ENCODE peak calls at places on chromosomes 7 and 10, in six cellular contexts. K is thoracic aorta; U is CD8-positive, alpha-beta T cell; O is bronchial epithelial cell; Q is small intestine; D is prostate gland. M is an unnamed sample.

GRCh38 chr7:108094933-108095710 is 35.0 kb downstream of the LAMB4 start:
- DNase-seq in K (peak), U (no peak), O (peak), Q (peak), D (peak), M (peak)

GRCh38 chr7:28230273-28230672 is 49.7 kb upstream of the JAZF1 start:
- DNase-seq in K (no peak), U (no peak), O (no peak), Q (peak), D (no peak), M (no peak)

GRCh38 chr10:83367036-83367435 is 772.3 kb upstream of the GHITM start:
- DNase-seq in K (no peak), U (no peak), O (no peak), Q (no peak), D (no peak), M (no peak)

GRCh38 chr7:7595451-7595850 is 28.8 kb downstream of the MIOS start:
- DNase-seq in K (no peak), U (no peak), O (peak), Q (peak), D (no peak), M (peak)

GRCh38 chr10:73840403-73841301 is 29.3 kb upstream of the NDST2 start:
- DNase-seq in K (no peak), U (no peak), O (no peak), Q (no peak), D (no peak), M (no peak)

GRCh38 chr10:132606536-132607316 is 69.1 kb downstream of the INPP5A start:
- DNase-seq in K (no peak), U (no peak), O (no peak), Q (no peak), D (no peak), M (peak)

GRCh38 chr10:126001579-126001978 is 105.2 kb downstream of the FANK1 start:
- DNase-seq in K (no peak), U (no peak), O (no peak), Q (no peak), D (no peak), M (peak)

GRCh38 chr10:126014309-126014708 is 117.9 kb downstream of the FANK1 start:
- DNase-seq in K (no peak), U (no peak), O (peak), Q (no peak), D (no peak), M (peak)

GRCh38 chr7:50197547-50197946 is 104.5 kb upstream of the ZPBP start:
- DNase-seq in K (no peak), U (peak), O (no peak), Q (no peak), D (no peak), M (no peak)

GRCh38 chr10:127194598-127194997 is 1.8 kb downstream of the INSYN2A start:
- DNase-seq in K (no peak), U (no peak), O (no peak), Q (no peak), D (no peak), M (no peak)

GRCh38 chr10:87696922-87697714 is 37.4 kb downstream of the PAPSS2 start:
- DNase-seq in K (no peak), U (no peak), O (no peak), Q (peak), D (no peak), M (no peak)

GRCh38 chr10:112754001-112754411 is 196.0 kb upstream of the TCF7L2 start:
- DNase-seq in K (no peak), U (no peak), O (peak), Q (no peak), D (no peak), M (peak)

GRCh38 chr10:7789390-7789789 is 1.4 kb downstream of the ATP5F1C start:
- DNase-seq in K (no peak), U (no peak), O (peak), Q (peak), D (no peak), M (peak)

GRCh38 chr10:26550774-26551526 is 112.8 kb downstream of the APBB1IP start:
- DNase-seq in K (no peak), U (no peak), O (peak), Q (peak), D (no peak), M (no peak)

GRCh38 chr7:159096736-159097581 is 47.7 kb downstream of the VIPR2 start:
- DNase-seq in K (peak), U (peak), O (no peak), Q (no peak), D (no peak), M (no peak)

GRCh38 chr10:80474920-80475319 is 20.8 kb downstream of the TSPAN14 start:
- DNase-seq in K (no peak), U (no peak), O (no peak), Q (no peak), D (no peak), M (no peak)

GRCh38 chr10:29563420-29564035 is 71.2 kb downstream of the SVIL start:
- DNase-seq in K (no peak), U (no peak), O (no peak), Q (no peak), D (no peak), M (no peak)

GRCh38 chr10:78307576-78307975 is 273.9 kb downstream of the RPS24 start:
- DNase-seq in K (no peak), U (no peak), O (no peak), Q (no peak), D (peak), M (no peak)

GRCh38 chr7:74070619-74070920 is 13.0 kb upstream of the LIMK1 start:
- DNase-seq in K (no peak), U (no peak), O (no peak), Q (no peak), D (no peak), M (no peak)

GRCh38 chr10:33331020-33331557 is 3.4 kb downstream of the NRP1 start:
- DNase-seq in K (no peak), U (no peak), O (no peak), Q (no peak), D (no peak), M (no peak)
- H3K4me3 ChIP-seq in K (peak), U (no peak), O (no peak), Q (no peak), D (no peak), M (peak)

DNA sequence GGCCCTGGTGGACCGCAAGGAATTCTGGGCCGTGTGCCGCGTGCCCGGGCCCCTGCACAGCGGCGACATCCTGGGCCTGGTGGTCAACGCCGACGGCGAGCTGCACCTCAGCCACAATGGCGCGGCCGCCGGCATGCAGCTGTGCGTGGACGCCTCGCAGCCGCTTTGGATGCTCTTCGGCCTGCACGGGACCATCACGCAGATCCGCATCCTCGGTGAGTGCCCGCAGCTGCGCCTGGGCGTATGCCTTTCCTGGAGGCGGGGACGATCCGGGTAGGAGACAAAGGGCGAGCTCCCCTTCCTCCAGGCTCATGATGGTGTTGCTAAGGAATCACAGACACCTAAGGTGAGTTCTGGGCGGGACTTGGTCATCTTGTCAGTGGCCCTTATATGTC is 91.5 kb downstream of the NEURL1 start:
- DNase-seq in K (no peak), U (no peak), O (no peak), Q (no peak), D (no peak), M (no peak)
- H3K4me3 ChIP-seq in K (peak), U (peak), O (no peak), Q (no peak), D (no peak), M (no peak)

GRCh38 chr7:11548532-11548931 is 283.5 kb downstream of the THSD7A start:
- DNase-seq in K (no peak), U (no peak), O (peak), Q (no peak), D (no peak), M (peak)

GRCh38 chr7:11557627-11558026 is 274.4 kb downstream of the THSD7A start:
- DNase-seq in K (no peak), U (no peak), O (peak), Q (peak), D (no peak), M (peak)

GRCh38 chr7:11551470-11551869 is 280.5 kb downstream of the THSD7A start:
- DNase-seq in K (no peak), U (no peak), O (no peak), Q (no peak), D (no peak), M (peak)

DNA sequence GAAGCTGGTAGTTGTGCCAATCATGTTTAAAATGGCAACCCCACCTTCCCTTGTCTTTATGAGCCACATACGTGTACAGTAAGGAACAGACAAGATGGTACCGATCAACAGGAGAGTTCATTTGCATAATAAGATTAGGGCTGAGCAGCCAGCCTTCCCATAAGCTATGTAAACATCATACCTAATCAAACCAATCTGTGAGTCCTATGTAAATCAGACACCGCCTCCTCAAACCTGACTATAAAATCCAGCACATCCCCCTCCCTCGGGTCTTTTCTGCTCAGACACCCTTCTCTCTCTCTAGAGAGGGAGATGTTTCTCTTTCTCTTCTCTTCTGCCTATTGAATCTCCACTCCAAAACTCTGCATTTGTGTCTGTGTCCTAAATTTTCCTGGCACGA is 279.3 kb downstream of the THSD7A start:
- DNase-seq in K (no peak), U (no peak), O (no peak), Q (no peak), D (no peak), M (no peak)
- H3K4me3 ChIP-seq in K (no peak), U (no peak), O (no peak), Q (no peak), D (no peak), M (no peak)

GRCh38 chr7:151187409-151188251 is 580 bp upstream of the ASB10 start:
- DNase-seq in K (no peak), U (no peak), O (no peak), Q (no peak), D (no peak), M (no peak)
- H3K4me3 ChIP-seq in K (no peak), U (no peak), O (no peak), Q (no peak), D (no peak), M (no peak)

DNA sequence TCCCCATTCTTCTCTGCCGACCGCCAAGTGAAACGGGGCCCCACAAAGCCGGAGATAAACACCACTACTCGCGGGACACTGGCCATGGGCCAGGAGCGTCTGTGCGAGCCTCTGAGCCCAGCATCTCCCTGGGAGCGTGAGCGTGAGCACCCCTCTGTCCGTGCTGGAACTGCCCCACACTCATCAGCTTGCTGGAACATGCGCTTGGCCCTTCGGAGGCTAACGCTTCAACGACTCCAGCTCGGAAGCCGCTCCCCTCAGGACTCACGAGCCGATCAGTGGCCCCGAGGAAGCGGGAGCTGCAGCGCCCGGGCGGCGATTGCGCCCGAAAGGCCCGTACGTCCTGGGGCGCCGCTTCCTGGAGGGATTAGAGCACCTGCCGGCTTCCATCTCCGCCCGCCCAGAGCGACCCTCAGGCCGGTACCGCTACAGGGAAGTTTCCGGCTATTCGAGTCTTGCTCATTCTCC is 1.2 kb downstream of the TLL2 start:
- DNase-seq in K (no peak), U (no peak), O (no peak), Q (peak), D (no peak), M (peak)
- H3K4me3 ChIP-seq in K (peak), U (peak), O (peak), Q (peak), D (peak), M (peak)

DNA sequence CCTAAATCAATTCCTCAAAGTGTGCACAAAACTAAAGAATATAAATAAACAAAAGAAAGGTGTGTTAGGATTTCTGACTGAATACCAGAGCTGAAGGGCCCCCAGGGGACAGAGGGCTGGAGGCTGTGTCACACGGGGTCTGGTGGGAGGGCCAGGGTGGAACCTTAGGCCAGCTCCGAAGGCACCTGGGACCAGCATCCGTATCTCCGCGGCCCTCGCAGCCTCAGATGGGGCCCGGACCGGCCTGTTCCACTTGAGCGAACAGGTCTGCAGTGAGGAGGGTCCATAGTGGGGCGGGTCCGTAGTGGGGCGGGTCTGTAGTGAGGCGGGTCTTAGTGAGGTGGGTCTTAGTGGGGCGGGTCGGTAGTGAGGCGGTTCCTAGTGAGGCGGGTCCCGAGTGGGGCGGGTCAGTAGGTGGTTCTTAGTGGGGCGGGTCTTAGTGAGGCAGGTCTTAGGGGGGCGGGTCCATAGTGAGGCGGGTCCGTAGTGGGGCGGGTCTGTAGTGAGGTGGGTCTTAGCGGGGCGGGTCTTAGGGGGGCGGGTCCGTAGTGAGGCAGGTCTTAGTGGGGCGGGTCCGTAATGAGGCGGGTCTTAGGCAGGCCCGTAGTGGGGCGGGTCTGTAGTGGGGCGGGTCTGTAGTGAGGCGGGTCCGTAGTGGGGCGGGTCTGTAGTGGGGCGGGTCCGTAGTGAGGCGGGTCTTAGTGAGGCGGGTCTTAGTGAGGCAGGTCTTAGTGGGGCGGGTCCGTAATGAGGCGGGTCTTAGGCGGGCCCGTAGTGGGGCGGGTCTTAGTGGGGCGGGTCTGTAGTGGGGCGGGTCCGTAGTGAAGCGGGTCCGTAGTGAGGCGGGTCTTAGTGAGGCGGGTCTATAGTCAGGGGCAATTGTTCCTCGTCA is 15.1 kb downstream of the GPR146 start:
- DNase-seq in K (no peak), U (no peak), O (peak), Q (no peak), D (no peak), M (peak)
- H3K4me3 ChIP-seq in K (no peak), U (no peak), O (peak), Q (no peak), D (no peak), M (no peak)

M was measured in fibroblast of villous mesenchyme.